ENCODE peak calls at places on chromosomes 3 and 15, in seven cellular contexts. E is activated CD8-positive, alpha-beta T cell treated with anti-CD3 and anti-CD28 coated beads, Interleukin-2, amount 10 ng/mL, durations not matched to agents 7 days and 5 days; I is uterus; X is skeletal muscle cell; M is substantia nigra; Q is stimulated activated CD4-positive, alpha-beta T cell treated with anti-CD3 and anti-CD28 coated beads, Interleukin-4, amount 100 ng/mL, for 4 hours; K is iPS DF 19.7. D is an unnamed sample.
A peak's percentile ranks its signal among the peaks of the same experiment; 100 is the strongest.

GRCh38 chr3:43366466-43366865 is 80.1 kb downstream of the SNRK start:
- DNase-seq in E (no peak), I (no peak), X (no peak), M (no peak), Q (no peak), K (no peak), D (no peak)

GRCh38 chr15:46260937-46261336 is 626.1 kb downstream of the SQOR start:
- DNase-seq in E (no peak), I (no peak), X (no peak), M (no peak), Q (no peak), K (peak; percentile 7), D (no peak)

GRCh38 chr3:134646086-134646485 is 4.7 kb downstream of the KY start:
- DNase-seq in E (no peak), I (no peak), X (no peak), M (no peak), Q (no peak), K (no peak), D (no peak)

GRCh38 chr3:58299839-58300516 is 6.1 kb upstream of the RPP14 start:
- DNase-seq in E (no peak), I (no peak), X (peak; percentile 26), M (no peak), Q (no peak), K (no peak), D (no peak)

GRCh38 chr3:136937175-136937574 is 20.6 kb upstream of the IL20RB start:
- DNase-seq in E (no peak), I (no peak), X (no peak), M (no peak), Q (no peak), K (no peak), D (no peak)

GRCh38 chr15:62068071-62068786 is 1.5 kb downstream of the C2CD4A start:
- DNase-seq in E (no peak), I (peak; percentile 39), X (no peak), M (peak; percentile 12), Q (no peak), K (no peak), D (no peak)

GRCh38 chr3:100401674-100402036 is 316 bp downstream of the LNP1 start:
- DNase-seq in E (peak; percentile 68), I (peak; percentile 40), X (no peak), M (no peak), Q (peak; percentile 28), K (no peak), D (no peak)

GRCh38 chr3:29427266-29428103 is 146.6 kb downstream of the RBMS3 start:
- DNase-seq in E (no peak), I (no peak), X (no peak), M (no peak), Q (no peak), K (no peak), D (no peak)

GRCh38 chr15:78727561-78727960 is 83.7 kb downstream of the ADAMTS7 start:
- DNase-seq in E (no peak), I (no peak), X (no peak), M (no peak), Q (no peak), K (no peak), D (no peak)

GRCh38 chr3:29642393-29643033 is 361.6 kb downstream of the RBMS3 start:
- DNase-seq in E (no peak), I (no peak), X (peak; percentile 64), M (no peak), Q (no peak), K (no peak), D (no peak)

GRCh38 chr3:99242271-99242670 is 340.8 kb upstream of the DCBLD2 start:
- DNase-seq in E (no peak), I (no peak), X (peak; percentile 26), M (no peak), Q (no peak), K (no peak), D (no peak)

GRCh38 chr3:51982352-51982837 is 940 bp upstream of the ACY1 start:
- DNase-seq in E (peak; percentile 57), I (no peak), X (no peak), M (no peak), Q (no peak), K (no peak), D (no peak)

GRCh38 chr15:72271221-72271620 is 1.1 kb downstream of the PARP6 start:
- DNase-seq in E (no peak), I (no peak), X (no peak), M (no peak), Q (no peak), K (no peak), D (no peak)

GRCh38 chr3:108227131-108227530 is 4.9 kb upstream of the IFT57 start:
- DNase-seq in E (no peak), I (no peak), X (no peak), M (no peak), Q (no peak), K (no peak), D (no peak)

GRCh38 chr3:53823956-53824320 is 22.3 kb downstream of the CHDH start:
- DNase-seq in E (no peak), I (no peak), X (no peak), M (no peak), Q (no peak), K (no peak), D (no peak)

GRCh38 chr15:42457445-42458442 is 33.2 kb downstream of the ZNF106 start:
- DNase-seq in E (no peak), I (peak; percentile 81), X (peak; percentile 87), M (no peak), Q (no peak), K (peak; percentile 94), D (no peak)

GRCh38 chr3:32452009-32452408 is 50.6 kb downstream of the CMTM6 start:
- DNase-seq in E (no peak), I (no peak), X (no peak), M (no peak), Q (no peak), K (no peak), D (no peak)

GRCh38 chr3:126034481-126035361 is 49.2 kb downstream of the SLC41A3 start:
- DNase-seq in E (peak; percentile 13), I (no peak), X (no peak), M (no peak), Q (no peak), K (no peak), D (no peak)

GRCh38 chr3:82423485-82423884 is 662.0 kb upstream of the GBE1 start:
- DNase-seq in E (no peak), I (no peak), X (no peak), M (no peak), Q (no peak), K (peak; percentile 50), D (no peak)

GRCh38 chr15:65339436-65339835 is 35.0 kb downstream of the RNU5B-1 start:
- DNase-seq in E (no peak), I (no peak), X (no peak), M (no peak), Q (no peak), K (no peak), D (no peak)

GRCh38 chr3:13524979-13525669 is 23.8 kb upstream of the FBLN2 start:
- DNase-seq in E (no peak), I (no peak), X (no peak), M (no peak), Q (no peak), K (no peak), D (no peak)

GRCh38 chr3:80000022-80000421 is 232.2 kb upstream of the ROBO1 start:
- DNase-seq in E (no peak), I (no peak), X (no peak), M (no peak), Q (no peak), K (no peak), D (no peak)

GRCh38 chr3:9244495-9245183 is 4.8 kb downstream of the SRGAP3 start:
- DNase-seq in E (no peak), I (no peak), X (no peak), M (no peak), Q (no peak), K (no peak), D (no peak)

GRCh38 chr3:155983834-155984474 is 113.5 kb downstream of the GMPS start:
- DNase-seq in E (no peak), I (no peak), X (no peak), M (no peak), Q (no peak), K (no peak), D (no peak)

GRCh38 chr15:35705885-35706590 is 160.1 kb upstream of the DPH6 start:
- DNase-seq in E (no peak), I (no peak), X (no peak), M (no peak), Q (no peak), K (no peak), D (no peak)

GRCh38 chr3:57230006-57230405 is 2.5 kb downstream of the APPL1 start:
- DNase-seq in E (no peak), I (no peak), X (no peak), M (no peak), Q (no peak), K (no peak), D (no peak)

GRCh38 chr15:75215107-75216004 is 13.7 kb downstream of the C15orf39 start:
- DNase-seq in E (no peak), I (no peak), X (no peak), M (no peak), Q (no peak), K (no peak), D (no peak)

GRCh38 chr3:71428841-71429609 is 154.5 kb downstream of the FOXP1 start:
- DNase-seq in E (no peak), I (no peak), X (no peak), M (no peak), Q (no peak), K (no peak), D (no peak)